ENCODE peak calls at places on chromosomes 13 and 19, in ten cellular contexts. One of them, this sample, is unnamed.

GRCh38 chr19:46821512-46822359 is 28.9 kb downstream of the AP2S1 start:
- DNase-seq in keratinocyte: no peak
- DNase-seq in cardiac muscle cell: no peak
- DNase-seq in dorsolateral prefrontal cortex: no peak
- DNase-seq in HCT116: no peak
- DNase-seq in BJ: no peak
- DNase-seq in testis: no peak
- DNase-seq in choroid plexus epithelial cell: no peak
- DNase-seq in fibroblast of mammary gland: no peak
- DNase-seq in PC-9: no peak
- DNase-seq in this sample: no peak

GRCh38 chr13:19156013-19156825 is 25.4 kb downstream of the TUBA3C start:
- DNase-seq in keratinocyte: no peak
- DNase-seq in cardiac muscle cell: no peak
- DNase-seq in dorsolateral prefrontal cortex: no peak
- DNase-seq in HCT116: no peak
- DNase-seq in BJ: no peak
- DNase-seq in testis: no peak
- DNase-seq in choroid plexus epithelial cell: no peak
- DNase-seq in fibroblast of mammary gland: no peak
- DNase-seq in PC-9: no peak
- DNase-seq in this sample: no peak

GRCh38 chr19:39802958-39803357 is 24.3 kb downstream of the LEUTX start:
- DNase-seq in keratinocyte: no peak
- DNase-seq in cardiac muscle cell: no peak
- DNase-seq in dorsolateral prefrontal cortex: no peak
- DNase-seq in HCT116: no peak
- DNase-seq in BJ: no peak
- DNase-seq in testis: no peak
- DNase-seq in choroid plexus epithelial cell: no peak
- DNase-seq in fibroblast of mammary gland: no peak
- DNase-seq in PC-9: no peak
- DNase-seq in this sample: no peak

GRCh38 chr19:54425382-54425723 is 10.1 kb downstream of the TTYH1 start:
- DNase-seq in keratinocyte: no peak
- DNase-seq in cardiac muscle cell: no peak
- DNase-seq in dorsolateral prefrontal cortex: no peak
- DNase-seq in HCT116: no peak
- DNase-seq in BJ: no peak
- DNase-seq in testis: no peak
- DNase-seq in choroid plexus epithelial cell: no peak
- DNase-seq in fibroblast of mammary gland: no peak
- DNase-seq in PC-9: no peak
- DNase-seq in this sample: no peak

GRCh38 chr13:21326155-21327030 is 132.7 kb downstream of the ZDHHC20 start:
- DNase-seq in keratinocyte: no peak
- DNase-seq in cardiac muscle cell: peak; percentile 26
- DNase-seq in dorsolateral prefrontal cortex: peak; percentile 61
- DNase-seq in HCT116: no peak
- DNase-seq in BJ: peak; percentile 31
- DNase-seq in testis: peak; percentile 41
- DNase-seq in choroid plexus epithelial cell: peak; percentile 54
- DNase-seq in fibroblast of mammary gland: peak; percentile 51
- DNase-seq in PC-9: peak; percentile 52
- DNase-seq in this sample: peak; percentile 32

GRCh38 chr19:17779281-17779930 is 15.5 kb upstream of the B3GNT3 start:
- DNase-seq in keratinocyte: no peak
- DNase-seq in cardiac muscle cell: no peak
- DNase-seq in dorsolateral prefrontal cortex: peak; percentile 47
- DNase-seq in HCT116: peak; percentile 93
- DNase-seq in BJ: no peak
- DNase-seq in testis: peak; percentile 75
- DNase-seq in choroid plexus epithelial cell: peak; percentile 65
- DNase-seq in fibroblast of mammary gland: peak; percentile 46
- DNase-seq in PC-9: peak; percentile 79
- DNase-seq in this sample: peak; percentile 38

GRCh38 chr19:48351341-48351752 is 12.4 kb downstream of the TMEM143 start:
- DNase-seq in keratinocyte: no peak
- DNase-seq in cardiac muscle cell: peak; percentile 66
- DNase-seq in dorsolateral prefrontal cortex: peak; percentile 47
- DNase-seq in HCT116: no peak
- DNase-seq in BJ: no peak
- DNase-seq in testis: peak; percentile 81
- DNase-seq in choroid plexus epithelial cell: peak; percentile 70
- DNase-seq in fibroblast of mammary gland: peak; percentile 52
- DNase-seq in PC-9: no peak
- DNase-seq in this sample: peak; percentile 65

GRCh38 chr13:67619346-67619745 is 389.2 kb upstream of the PCDH9 start:
- DNase-seq in keratinocyte: no peak
- DNase-seq in cardiac muscle cell: no peak
- DNase-seq in dorsolateral prefrontal cortex: no peak
- DNase-seq in HCT116: no peak
- DNase-seq in BJ: no peak
- DNase-seq in testis: no peak
- DNase-seq in choroid plexus epithelial cell: peak; percentile 58
- DNase-seq in fibroblast of mammary gland: peak; percentile 17
- DNase-seq in PC-9: no peak
- DNase-seq in this sample: no peak

GRCh38 chr19:55340784-55341147 is 1.1 kb downstream of the KMT5C start:
- DNase-seq in keratinocyte: no peak
- DNase-seq in cardiac muscle cell: peak; percentile 39
- DNase-seq in dorsolateral prefrontal cortex: no peak
- DNase-seq in HCT116: no peak
- DNase-seq in BJ: no peak
- DNase-seq in testis: no peak
- DNase-seq in choroid plexus epithelial cell: no peak
- DNase-seq in fibroblast of mammary gland: no peak
- DNase-seq in PC-9: peak; percentile 21
- DNase-seq in this sample: no peak

GRCh38 chr13:69274231-69274630 is 833.4 kb upstream of the ATXN8OS start:
- DNase-seq in keratinocyte: no peak
- DNase-seq in cardiac muscle cell: no peak
- DNase-seq in dorsolateral prefrontal cortex: no peak
- DNase-seq in HCT116: no peak
- DNase-seq in BJ: no peak
- DNase-seq in testis: no peak
- DNase-seq in choroid plexus epithelial cell: no peak
- DNase-seq in fibroblast of mammary gland: no peak
- DNase-seq in PC-9: no peak
- DNase-seq in this sample: no peak

GRCh38 chr13:33867472-33867871 is 49.5 kb downstream of the RFC3 start:
- DNase-seq in keratinocyte: no peak
- DNase-seq in cardiac muscle cell: no peak
- DNase-seq in dorsolateral prefrontal cortex: no peak
- DNase-seq in HCT116: no peak
- DNase-seq in BJ: no peak
- DNase-seq in testis: no peak
- DNase-seq in choroid plexus epithelial cell: no peak
- DNase-seq in fibroblast of mammary gland: no peak
- DNase-seq in PC-9: no peak
- DNase-seq in this sample: no peak
- TF ChIP-seq CTCF in keratinocyte: no peak
- TF ChIP-seq CTCF in cardiac muscle cell: peak; percentile 26
- TF ChIP-seq CTCF in dorsolateral prefrontal cortex: no peak
- TF ChIP-seq CTCF in HCT116: peak; percentile 51
- TF ChIP-seq CTCF in BJ: no peak
- TF ChIP-seq CTCF in testis: no peak
- TF ChIP-seq CTCF in choroid plexus epithelial cell: peak; percentile 45
- TF ChIP-seq CTCF in fibroblast of mammary gland: peak; percentile 24
- TF ChIP-seq CTCF in PC-9: no peak
- TF ChIP-seq CTCF in this sample: no peak

GRCh38 chr19:2167896-2168618 is 4.3 kb downstream of the DOT1L start:
- DNase-seq in keratinocyte: no peak
- DNase-seq in cardiac muscle cell: peak; percentile 61
- DNase-seq in dorsolateral prefrontal cortex: peak; percentile 41
- DNase-seq in HCT116: no peak
- DNase-seq in BJ: no peak
- DNase-seq in testis: peak; percentile 65
- DNase-seq in choroid plexus epithelial cell: peak; percentile 59
- DNase-seq in fibroblast of mammary gland: peak; percentile 82
- DNase-seq in PC-9: no peak
- DNase-seq in this sample: peak; percentile 62

GRCh38 chr19:2168619-2169424 is 5.1 kb downstream of the DOT1L start:
- DNase-seq in keratinocyte: peak; percentile 92
- DNase-seq in cardiac muscle cell: peak; percentile 88
- DNase-seq in dorsolateral prefrontal cortex: peak; percentile 95
- DNase-seq in HCT116: peak; percentile 98
- DNase-seq in BJ: peak; percentile 92
- DNase-seq in testis: peak; percentile 96
- DNase-seq in choroid plexus epithelial cell: peak; percentile 97
- DNase-seq in fibroblast of mammary gland: peak; percentile 99
- DNase-seq in PC-9: peak; percentile 96
- DNase-seq in this sample: peak; percentile 97

GRCh38 chr19:2171349-2172145 is 7.8 kb downstream of the DOT1L start:
- DNase-seq in keratinocyte: no peak
- DNase-seq in cardiac muscle cell: peak; percentile 71
- DNase-seq in dorsolateral prefrontal cortex: no peak
- DNase-seq in HCT116: no peak
- DNase-seq in BJ: no peak
- DNase-seq in testis: peak; percentile 55
- DNase-seq in choroid plexus epithelial cell: peak; percentile 54
- DNase-seq in fibroblast of mammary gland: peak; percentile 47
- DNase-seq in PC-9: no peak
- DNase-seq in this sample: peak; percentile 54

GRCh38 chr19:2170987-2171348 is 7.2 kb downstream of the DOT1L start:
- DNase-seq in keratinocyte: no peak
- DNase-seq in cardiac muscle cell: no peak
- DNase-seq in dorsolateral prefrontal cortex: no peak
- DNase-seq in HCT116: no peak
- DNase-seq in BJ: no peak
- DNase-seq in testis: no peak
- DNase-seq in choroid plexus epithelial cell: no peak
- DNase-seq in fibroblast of mammary gland: no peak
- DNase-seq in PC-9: no peak
- DNase-seq in this sample: no peak

GRCh38 chr19:2170219-2170618 is 6.5 kb downstream of the DOT1L start:
- DNase-seq in keratinocyte: no peak
- DNase-seq in cardiac muscle cell: no peak
- DNase-seq in dorsolateral prefrontal cortex: no peak
- DNase-seq in HCT116: no peak
- DNase-seq in BJ: no peak
- DNase-seq in testis: peak; percentile 36
- DNase-seq in choroid plexus epithelial cell: no peak
- DNase-seq in fibroblast of mammary gland: no peak
- DNase-seq in PC-9: no peak
- DNase-seq in this sample: no peak
- H3K4me3 ChIP-seq in keratinocyte: no peak overlapping the region
- H3K4me3 ChIP-seq in cardiac muscle cell: no peak overlapping the region
- H3K4me3 ChIP-seq in dorsolateral prefrontal cortex: no peak overlapping the region
- H3K4me3 ChIP-seq in HCT116: no peak overlapping the region
- H3K4me3 ChIP-seq in BJ: no peak overlapping the region
- H3K4me3 ChIP-seq in testis: no peak overlapping the region
- H3K4me3 ChIP-seq in choroid plexus epithelial cell: no peak overlapping the region
- H3K4me3 ChIP-seq in fibroblast of mammary gland: no peak overlapping the region
- H3K4me3 ChIP-seq in PC-9: no peak overlapping the region
- H3K4me3 ChIP-seq in this sample: no peak overlapping the region

GRCh38 chr13:111929036-111929616 is 137.8 kb upstream of the SOX1 start:
- DNase-seq in keratinocyte: no peak
- DNase-seq in cardiac muscle cell: no peak
- DNase-seq in dorsolateral prefrontal cortex: no peak
- DNase-seq in HCT116: no peak
- DNase-seq in BJ: no peak
- DNase-seq in testis: no peak
- DNase-seq in choroid plexus epithelial cell: no peak
- DNase-seq in fibroblast of mammary gland: no peak
- DNase-seq in PC-9: no peak
- DNase-seq in this sample: no peak
- TF ChIP-seq CTCF in keratinocyte: no peak
- TF ChIP-seq CTCF in cardiac muscle cell: no peak
- TF ChIP-seq CTCF in dorsolateral prefrontal cortex: no peak
- TF ChIP-seq CTCF in HCT116: no peak
- TF ChIP-seq CTCF in BJ: no peak
- TF ChIP-seq CTCF in testis: no peak
- TF ChIP-seq CTCF in choroid plexus epithelial cell: no peak
- TF ChIP-seq CTCF in fibroblast of mammary gland: no peak
- TF ChIP-seq CTCF in PC-9: no peak
- TF ChIP-seq CTCF in this sample: no peak

GRCh38 chr13:47337781-47338507 is 441.1 kb upstream of the HTR2A start:
- DNase-seq in keratinocyte: no peak
- DNase-seq in cardiac muscle cell: peak; percentile 1
- DNase-seq in dorsolateral prefrontal cortex: peak; percentile 14
- DNase-seq in HCT116: no peak
- DNase-seq in BJ: no peak
- DNase-seq in testis: no peak
- DNase-seq in choroid plexus epithelial cell: peak; percentile 94
- DNase-seq in fibroblast of mammary gland: peak; percentile 97
- DNase-seq in PC-9: no peak
- DNase-seq in this sample: peak; percentile 58
- H3K4me3 ChIP-seq in keratinocyte: no peak overlapping the region
- H3K4me3 ChIP-seq in cardiac muscle cell: no peak overlapping the region
- H3K4me3 ChIP-seq in dorsolateral prefrontal cortex: no peak overlapping the region
- H3K4me3 ChIP-seq in HCT116: no peak overlapping the region
- H3K4me3 ChIP-seq in BJ: no peak overlapping the region
- H3K4me3 ChIP-seq in testis: no peak overlapping the region
- H3K4me3 ChIP-seq in choroid plexus epithelial cell: no peak overlapping the region
- H3K4me3 ChIP-seq in fibroblast of mammary gland: no peak overlapping the region
- H3K4me3 ChIP-seq in PC-9: no peak overlapping the region
- H3K4me3 ChIP-seq in this sample: no peak overlapping the region

GRCh38 chr19:4362871-4363545 is 19.6 kb downstream of the MPND start:
- DNase-seq in keratinocyte: no peak
- DNase-seq in cardiac muscle cell: no peak
- DNase-seq in dorsolateral prefrontal cortex: no peak
- DNase-seq in HCT116: no peak
- DNase-seq in BJ: no peak
- DNase-seq in testis: no peak
- DNase-seq in choroid plexus epithelial cell: no peak
- DNase-seq in fibroblast of mammary gland: peak; percentile 16
- DNase-seq in PC-9: no peak
- DNase-seq in this sample: no peak
- TF ChIP-seq CTCF in keratinocyte: peak; percentile 25
- TF ChIP-seq CTCF in cardiac muscle cell: no peak
- TF ChIP-seq CTCF in dorsolateral prefrontal cortex: no peak
- TF ChIP-seq CTCF in HCT116: peak; percentile 41
- TF ChIP-seq CTCF in BJ: peak; percentile 19
- TF ChIP-seq CTCF in testis: no peak
- TF ChIP-seq CTCF in choroid plexus epithelial cell: peak; percentile 32
- TF ChIP-seq CTCF in fibroblast of mammary gland: peak; percentile 9
- TF ChIP-seq CTCF in PC-9: peak; percentile 48
- TF ChIP-seq CTCF in this sample: peak; percentile 16

DNA sequence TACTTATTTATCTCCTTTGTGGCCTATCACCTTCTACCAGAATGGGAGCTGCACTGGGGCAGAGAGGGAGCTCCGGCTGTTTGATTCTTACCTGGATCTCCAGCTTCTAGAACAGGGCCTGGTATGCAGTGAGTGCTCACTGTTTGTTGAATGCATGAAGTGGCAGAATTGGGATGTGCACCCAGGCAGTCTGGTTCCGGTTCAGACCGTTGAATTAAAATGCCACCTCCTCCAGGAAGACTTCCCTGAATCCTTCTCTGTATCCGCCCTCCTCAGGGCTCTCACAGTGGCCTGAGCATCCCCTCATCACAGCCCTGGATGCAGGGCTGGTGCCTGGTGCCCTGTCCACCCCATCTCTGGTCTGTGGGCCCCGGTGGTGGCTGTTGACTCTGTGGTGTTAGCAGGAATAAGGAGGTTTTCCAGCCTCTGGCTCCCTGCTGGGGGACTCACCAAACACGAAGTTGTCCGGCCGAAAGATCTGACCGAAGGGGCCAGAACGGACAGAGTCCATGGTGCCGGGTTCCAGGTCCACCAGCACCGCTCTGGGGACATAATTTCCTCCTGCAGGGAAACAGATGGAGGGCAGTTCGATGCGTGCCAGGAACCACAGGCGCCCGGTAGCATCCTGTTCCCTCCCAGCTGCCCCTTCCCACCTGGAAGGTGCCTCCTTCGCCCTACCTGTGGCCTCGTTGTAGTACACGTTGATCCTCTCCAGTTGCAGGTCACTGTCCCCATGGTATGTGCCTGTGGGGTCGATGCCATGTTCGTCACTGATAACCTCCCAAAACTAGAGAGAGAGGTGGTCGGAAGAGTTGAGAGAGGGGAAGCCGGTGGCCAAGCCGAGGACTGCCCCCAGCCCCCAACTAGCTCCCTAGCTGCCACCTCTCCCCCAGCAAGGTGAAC is 1.0 kb downstream of the TUBB4A start:
- DNase-seq in keratinocyte: no peak
- DNase-seq in cardiac muscle cell: no peak
- DNase-seq in dorsolateral prefrontal cortex: no peak
- DNase-seq in HCT116: no peak
- DNase-seq in BJ: no peak
- DNase-seq in testis: no peak
- DNase-seq in choroid plexus epithelial cell: no peak
- DNase-seq in fibroblast of mammary gland: no peak
- DNase-seq in PC-9: no peak
- DNase-seq in this sample: no peak
- H3K4me3 ChIP-seq in keratinocyte: no peak overlapping the region
- H3K4me3 ChIP-seq in cardiac muscle cell: peak overlapping the region; percentile 43
- H3K4me3 ChIP-seq in dorsolateral prefrontal cortex: peak overlapping the region; percentile 87
- H3K4me3 ChIP-seq in HCT116: peak overlapping the region; percentile 50
- H3K4me3 ChIP-seq in BJ: no peak overlapping the region
- H3K4me3 ChIP-seq in testis: peak overlapping the region; percentile 65
- H3K4me3 ChIP-seq in choroid plexus epithelial cell: no peak overlapping the region
- H3K4me3 ChIP-seq in fibroblast of mammary gland: no peak overlapping the region
- H3K4me3 ChIP-seq in PC-9: no peak overlapping the region
- H3K4me3 ChIP-seq in this sample: no peak overlapping the region

This sample was measured in fibroblast of pulmonary artery.